ENCODE peak calls at places on chromosomes 5 and 9, in nine cellular contexts. One of them, this sample, is unnamed.

GRCh38 chr5:54109931-54110330 is 200.4 kb downstream of the ARL15 start:
- DNase-seq in kidney epithelial cell: no peak
- DNase-seq in suprapubic skin: no peak
- DNase-seq in EH: no peak
- DNase-seq in activated CD4-positive, alpha-beta T cell treated with anti-CD3 and anti-CD28 coated beads, Interleukin-2, amount 50 U/mL, for 4 hours: no peak
- DNase-seq in uterus: no peak
- DNase-seq in ovary: no peak
- DNase-seq in CD4-positive, alpha-beta T cell: no peak
- DNase-seq in Peyer's patch: no peak
- DNase-seq in this sample: no peak

GRCh38 chr9:130689937-130690700 is 3.5 kb upstream of the EXOSC2 start:
- DNase-seq in kidney epithelial cell: no peak
- DNase-seq in suprapubic skin: no peak
- DNase-seq in EH: peak; percentile 96
- DNase-seq in activated CD4-positive, alpha-beta T cell treated with anti-CD3 and anti-CD28 coated beads, Interleukin-2, amount 50 U/mL, for 4 hours: no peak
- DNase-seq in uterus: peak; percentile 75
- DNase-seq in ovary: peak; percentile 85
- DNase-seq in CD4-positive, alpha-beta T cell: no peak
- DNase-seq in Peyer's patch: peak; percentile 23
- DNase-seq in this sample: peak; percentile 95

GRCh38 chr5:139461698-139462097 is 845 bp downstream of the ECSCR start:
- DNase-seq in kidney epithelial cell: no peak
- DNase-seq in suprapubic skin: no peak
- DNase-seq in EH: peak; percentile 75
- DNase-seq in activated CD4-positive, alpha-beta T cell treated with anti-CD3 and anti-CD28 coated beads, Interleukin-2, amount 50 U/mL, for 4 hours: no peak
- DNase-seq in uterus: no peak
- DNase-seq in ovary: no peak
- DNase-seq in CD4-positive, alpha-beta T cell: no peak
- DNase-seq in Peyer's patch: no peak
- DNase-seq in this sample: no peak

GRCh38 chr5:138448481-138449398 is 9.9 kb downstream of the REEP2 start:
- DNase-seq in kidney epithelial cell: no peak
- DNase-seq in suprapubic skin: no peak
- DNase-seq in EH: peak; percentile 79
- DNase-seq in activated CD4-positive, alpha-beta T cell treated with anti-CD3 and anti-CD28 coated beads, Interleukin-2, amount 50 U/mL, for 4 hours: no peak
- DNase-seq in uterus: no peak
- DNase-seq in ovary: no peak
- DNase-seq in CD4-positive, alpha-beta T cell: no peak
- DNase-seq in Peyer's patch: no peak
- DNase-seq in this sample: no peak

GRCh38 chr9:31393240-31393639 is 991.2 kb upstream of the ACO1 start:
- DNase-seq in kidney epithelial cell: no peak
- DNase-seq in suprapubic skin: no peak
- DNase-seq in EH: no peak
- DNase-seq in activated CD4-positive, alpha-beta T cell treated with anti-CD3 and anti-CD28 coated beads, Interleukin-2, amount 50 U/mL, for 4 hours: no peak
- DNase-seq in uterus: no peak
- DNase-seq in ovary: no peak
- DNase-seq in CD4-positive, alpha-beta T cell: no peak
- DNase-seq in Peyer's patch: no peak
- DNase-seq in this sample: no peak

GRCh38 chr5:132832612-132833011 is 2.2 kb upstream of the SHROOM1 start:
- DNase-seq in kidney epithelial cell: no peak
- DNase-seq in suprapubic skin: no peak
- DNase-seq in EH: no peak
- DNase-seq in activated CD4-positive, alpha-beta T cell treated with anti-CD3 and anti-CD28 coated beads, Interleukin-2, amount 50 U/mL, for 4 hours: no peak
- DNase-seq in uterus: no peak
- DNase-seq in ovary: no peak
- DNase-seq in CD4-positive, alpha-beta T cell: no peak
- DNase-seq in Peyer's patch: no peak
- DNase-seq in this sample: no peak

GRCh38 chr5:33763435-33763834 is 128.4 kb downstream of the ADAMTS12 start:
- DNase-seq in kidney epithelial cell: no peak
- DNase-seq in suprapubic skin: no peak
- DNase-seq in EH: no peak
- DNase-seq in activated CD4-positive, alpha-beta T cell treated with anti-CD3 and anti-CD28 coated beads, Interleukin-2, amount 50 U/mL, for 4 hours: no peak
- DNase-seq in uterus: no peak
- DNase-seq in ovary: no peak
- DNase-seq in CD4-positive, alpha-beta T cell: no peak
- DNase-seq in Peyer's patch: no peak
- DNase-seq in this sample: no peak

GRCh38 chr5:149323235-149324205 is 21.8 kb upstream of the GRPEL2 start:
- DNase-seq in kidney epithelial cell: no peak
- DNase-seq in suprapubic skin: no peak
- DNase-seq in EH: no peak
- DNase-seq in activated CD4-positive, alpha-beta T cell treated with anti-CD3 and anti-CD28 coated beads, Interleukin-2, amount 50 U/mL, for 4 hours: no peak
- DNase-seq in uterus: no peak
- DNase-seq in ovary: no peak
- DNase-seq in CD4-positive, alpha-beta T cell: no peak
- DNase-seq in Peyer's patch: no peak
- DNase-seq in this sample: no peak

GRCh38 chr9:70701163-70701562 is 286.7 kb upstream of the KLF9 start:
- DNase-seq in kidney epithelial cell: no peak
- DNase-seq in suprapubic skin: no peak
- DNase-seq in EH: no peak
- DNase-seq in activated CD4-positive, alpha-beta T cell treated with anti-CD3 and anti-CD28 coated beads, Interleukin-2, amount 50 U/mL, for 4 hours: no peak
- DNase-seq in uterus: no peak
- DNase-seq in ovary: no peak
- DNase-seq in CD4-positive, alpha-beta T cell: no peak
- DNase-seq in Peyer's patch: no peak
- DNase-seq in this sample: no peak

GRCh38 chr9:110995511-110996340 is 42.5 kb downstream of the LPAR1 start:
- DNase-seq in kidney epithelial cell: no peak
- DNase-seq in suprapubic skin: no peak
- DNase-seq in EH: peak; percentile 64
- DNase-seq in activated CD4-positive, alpha-beta T cell treated with anti-CD3 and anti-CD28 coated beads, Interleukin-2, amount 50 U/mL, for 4 hours: no peak
- DNase-seq in uterus: no peak
- DNase-seq in ovary: no peak
- DNase-seq in CD4-positive, alpha-beta T cell: no peak
- DNase-seq in Peyer's patch: no peak
- DNase-seq in this sample: no peak

GRCh38 chr9:89254773-89255125 is 56.2 kb upstream of the CKS2 start:
- DNase-seq in kidney epithelial cell: no peak
- DNase-seq in suprapubic skin: no peak
- DNase-seq in EH: no peak
- DNase-seq in activated CD4-positive, alpha-beta T cell treated with anti-CD3 and anti-CD28 coated beads, Interleukin-2, amount 50 U/mL, for 4 hours: no peak
- DNase-seq in uterus: no peak
- DNase-seq in ovary: no peak
- DNase-seq in CD4-positive, alpha-beta T cell: no peak
- DNase-seq in Peyer's patch: no peak
- DNase-seq in this sample: no peak

GRCh38 chr9:117480251-117480650 is 65.4 kb upstream of the ASTN2 start:
- DNase-seq in kidney epithelial cell: no peak
- DNase-seq in suprapubic skin: no peak
- DNase-seq in EH: no peak
- DNase-seq in activated CD4-positive, alpha-beta T cell treated with anti-CD3 and anti-CD28 coated beads, Interleukin-2, amount 50 U/mL, for 4 hours: no peak
- DNase-seq in uterus: no peak
- DNase-seq in ovary: no peak
- DNase-seq in CD4-positive, alpha-beta T cell: no peak
- DNase-seq in Peyer's patch: no peak
- DNase-seq in this sample: no peak

GRCh38 chr5:155700333-155700732 is 626.6 kb upstream of the SGCD start:
- DNase-seq in kidney epithelial cell: no peak
- DNase-seq in suprapubic skin: no peak
- DNase-seq in EH: peak; percentile 2
- DNase-seq in activated CD4-positive, alpha-beta T cell treated with anti-CD3 and anti-CD28 coated beads, Interleukin-2, amount 50 U/mL, for 4 hours: no peak
- DNase-seq in uterus: no peak
- DNase-seq in ovary: no peak
- DNase-seq in CD4-positive, alpha-beta T cell: no peak
- DNase-seq in Peyer's patch: no peak
- DNase-seq in this sample: peak; percentile 21

GRCh38 chr5:148397968-148398595 is 14.3 kb downstream of the FBXO38 start:
- DNase-seq in kidney epithelial cell: no peak
- DNase-seq in suprapubic skin: no peak
- DNase-seq in EH: no peak
- DNase-seq in activated CD4-positive, alpha-beta T cell treated with anti-CD3 and anti-CD28 coated beads, Interleukin-2, amount 50 U/mL, for 4 hours: no peak
- DNase-seq in uterus: no peak
- DNase-seq in ovary: no peak
- DNase-seq in CD4-positive, alpha-beta T cell: no peak
- DNase-seq in Peyer's patch: no peak
- DNase-seq in this sample: no peak

GRCh38 chr5:32865475-32865874 is 154.4 kb downstream of the NPR3 start:
- DNase-seq in kidney epithelial cell: no peak
- DNase-seq in suprapubic skin: no peak
- DNase-seq in EH: peak; percentile 80
- DNase-seq in activated CD4-positive, alpha-beta T cell treated with anti-CD3 and anti-CD28 coated beads, Interleukin-2, amount 50 U/mL, for 4 hours: no peak
- DNase-seq in uterus: no peak
- DNase-seq in ovary: no peak
- DNase-seq in CD4-positive, alpha-beta T cell: no peak
- DNase-seq in Peyer's patch: no peak
- DNase-seq in this sample: no peak

GRCh38 chr5:123921193-123921592 is 409.2 kb downstream of the CSNK1G3 start:
- DNase-seq in kidney epithelial cell: no peak
- DNase-seq in suprapubic skin: no peak
- DNase-seq in EH: peak; percentile 33
- DNase-seq in activated CD4-positive, alpha-beta T cell treated with anti-CD3 and anti-CD28 coated beads, Interleukin-2, amount 50 U/mL, for 4 hours: no peak
- DNase-seq in uterus: no peak
- DNase-seq in ovary: no peak
- DNase-seq in CD4-positive, alpha-beta T cell: no peak
- DNase-seq in Peyer's patch: no peak
- DNase-seq in this sample: no peak

GRCh38 chr5:2904399-2904798 is 152.9 kb upstream of the IRX2 start:
- DNase-seq in kidney epithelial cell: no peak
- DNase-seq in suprapubic skin: peak; percentile 37
- DNase-seq in EH: no peak
- DNase-seq in activated CD4-positive, alpha-beta T cell treated with anti-CD3 and anti-CD28 coated beads, Interleukin-2, amount 50 U/mL, for 4 hours: no peak
- DNase-seq in uterus: no peak
- DNase-seq in ovary: no peak
- DNase-seq in CD4-positive, alpha-beta T cell: no peak
- DNase-seq in Peyer's patch: no peak
- DNase-seq in this sample: no peak

GRCh38 chr5:43099615-43100014 is 21.1 kb upstream of the ZNF131 start:
- DNase-seq in kidney epithelial cell: no peak
- DNase-seq in suprapubic skin: no peak
- DNase-seq in EH: no peak
- DNase-seq in activated CD4-positive, alpha-beta T cell treated with anti-CD3 and anti-CD28 coated beads, Interleukin-2, amount 50 U/mL, for 4 hours: no peak
- DNase-seq in uterus: no peak
- DNase-seq in ovary: no peak
- DNase-seq in CD4-positive, alpha-beta T cell: no peak
- DNase-seq in Peyer's patch: no peak
- DNase-seq in this sample: no peak

GRCh38 chr5:15993934-15994333 is 185.7 kb downstream of the MARCHF11 start:
- DNase-seq in kidney epithelial cell: no peak
- DNase-seq in suprapubic skin: no peak
- DNase-seq in EH: peak; percentile 38
- DNase-seq in activated CD4-positive, alpha-beta T cell treated with anti-CD3 and anti-CD28 coated beads, Interleukin-2, amount 50 U/mL, for 4 hours: no peak
- DNase-seq in uterus: no peak
- DNase-seq in ovary: no peak
- DNase-seq in CD4-positive, alpha-beta T cell: no peak
- DNase-seq in Peyer's patch: no peak
- DNase-seq in this sample: no peak

GRCh38 chr9:131562032-131562959 is 17.0 kb downstream of the PRRT1B start:
- DNase-seq in kidney epithelial cell: no peak
- DNase-seq in suprapubic skin: no peak
- DNase-seq in EH: peak; percentile 36
- DNase-seq in activated CD4-positive, alpha-beta T cell treated with anti-CD3 and anti-CD28 coated beads, Interleukin-2, amount 50 U/mL, for 4 hours: no peak
- DNase-seq in uterus: no peak
- DNase-seq in ovary: no peak
- DNase-seq in CD4-positive, alpha-beta T cell: no peak
- DNase-seq in Peyer's patch: no peak
- DNase-seq in this sample: no peak

GRCh38 chr5:9338796-9339195 is 207.1 kb downstream of the SEMA5A start:
- DNase-seq in kidney epithelial cell: no peak
- DNase-seq in suprapubic skin: no peak
- DNase-seq in EH: no peak
- DNase-seq in activated CD4-positive, alpha-beta T cell treated with anti-CD3 and anti-CD28 coated beads, Interleukin-2, amount 50 U/mL, for 4 hours: no peak
- DNase-seq in uterus: no peak
- DNase-seq in ovary: no peak
- DNase-seq in CD4-positive, alpha-beta T cell: no peak
- DNase-seq in Peyer's patch: no peak
- DNase-seq in this sample: no peak

GRCh38 chr5:181221792-181222629 is 1.1 kb upstream of the TRIM41 start:
- DNase-seq in kidney epithelial cell: peak; percentile 67
- DNase-seq in suprapubic skin: peak; percentile 96
- DNase-seq in EH: peak; percentile 97
- DNase-seq in activated CD4-positive, alpha-beta T cell treated with anti-CD3 and anti-CD28 coated beads, Interleukin-2, amount 50 U/mL, for 4 hours: peak; percentile 94
- DNase-seq in uterus: peak; percentile 98
- DNase-seq in ovary: peak; percentile 93
- DNase-seq in CD4-positive, alpha-beta T cell: peak; percentile 100
- DNase-seq in Peyer's patch: peak; percentile 98
- DNase-seq in this sample: peak; percentile 97

GRCh38 chr5:72206160-72206559 is 98.9 kb downstream of the MAP1B start:
- DNase-seq in kidney epithelial cell: no peak
- DNase-seq in suprapubic skin: no peak
- DNase-seq in EH: no peak
- DNase-seq in activated CD4-positive, alpha-beta T cell treated with anti-CD3 and anti-CD28 coated beads, Interleukin-2, amount 50 U/mL, for 4 hours: no peak
- DNase-seq in uterus: no peak
- DNase-seq in ovary: no peak
- DNase-seq in CD4-positive, alpha-beta T cell: no peak
- DNase-seq in Peyer's patch: no peak
- DNase-seq in this sample: no peak

GRCh38 chr9:112035166-112035816 is 138.7 kb downstream of the UGCG start:
- DNase-seq in kidney epithelial cell: no peak
- DNase-seq in suprapubic skin: no peak
- DNase-seq in EH: no peak
- DNase-seq in activated CD4-positive, alpha-beta T cell treated with anti-CD3 and anti-CD28 coated beads, Interleukin-2, amount 50 U/mL, for 4 hours: no peak
- DNase-seq in uterus: no peak
- DNase-seq in ovary: no peak
- DNase-seq in CD4-positive, alpha-beta T cell: no peak
- DNase-seq in Peyer's patch: no peak
- DNase-seq in this sample: no peak

GRCh38 chr5:107430077-107430625 is 240.6 kb downstream of the EFNA5 start:
- DNase-seq in kidney epithelial cell: no peak
- DNase-seq in suprapubic skin: no peak
- DNase-seq in EH: no peak
- DNase-seq in activated CD4-positive, alpha-beta T cell treated with anti-CD3 and anti-CD28 coated beads, Interleukin-2, amount 50 U/mL, for 4 hours: no peak
- DNase-seq in uterus: no peak
- DNase-seq in ovary: no peak
- DNase-seq in CD4-positive, alpha-beta T cell: no peak
- DNase-seq in Peyer's patch: no peak
- DNase-seq in this sample: no peak

GRCh38 chr5:125372694-125373621 is 626.5 kb upstream of the ZNF608 start:
- DNase-seq in kidney epithelial cell: peak; percentile 69
- DNase-seq in suprapubic skin: no peak
- DNase-seq in EH: peak; percentile 43
- DNase-seq in activated CD4-positive, alpha-beta T cell treated with anti-CD3 and anti-CD28 coated beads, Interleukin-2, amount 50 U/mL, for 4 hours: no peak
- DNase-seq in uterus: no peak
- DNase-seq in ovary: no peak
- DNase-seq in CD4-positive, alpha-beta T cell: no peak
- DNase-seq in Peyer's patch: no peak
- DNase-seq in this sample: no peak

GRCh38 chr9:121206516-121207370 is 5.1 kb upstream of the RAB14 start:
- DNase-seq in kidney epithelial cell: no peak
- DNase-seq in suprapubic skin: no peak
- DNase-seq in EH: peak; percentile 62
- DNase-seq in activated CD4-positive, alpha-beta T cell treated with anti-CD3 and anti-CD28 coated beads, Interleukin-2, amount 50 U/mL, for 4 hours: no peak
- DNase-seq in uterus: no peak
- DNase-seq in ovary: no peak
- DNase-seq in CD4-positive, alpha-beta T cell: no peak
- DNase-seq in Peyer's patch: no peak
- DNase-seq in this sample: no peak

GRCh38 chr5:56670916-56671315 is 144.4 kb upstream of the MAP3K1 start:
- DNase-seq in kidney epithelial cell: no peak
- DNase-seq in suprapubic skin: no peak
- DNase-seq in EH: peak; percentile 49
- DNase-seq in activated CD4-positive, alpha-beta T cell treated with anti-CD3 and anti-CD28 coated beads, Interleukin-2, amount 50 U/mL, for 4 hours: no peak
- DNase-seq in uterus: no peak
- DNase-seq in ovary: no peak
- DNase-seq in CD4-positive, alpha-beta T cell: no peak
- DNase-seq in Peyer's patch: no peak
- DNase-seq in this sample: no peak

GRCh38 chr9:85215936-85216335 is 525.8 kb downstream of the AGTPBP1 start:
- DNase-seq in kidney epithelial cell: no peak
- DNase-seq in suprapubic skin: no peak
- DNase-seq in EH: no peak
- DNase-seq in activated CD4-positive, alpha-beta T cell treated with anti-CD3 and anti-CD28 coated beads, Interleukin-2, amount 50 U/mL, for 4 hours: no peak
- DNase-seq in uterus: no peak
- DNase-seq in ovary: no peak
- DNase-seq in CD4-positive, alpha-beta T cell: no peak
- DNase-seq in Peyer's patch: no peak
- DNase-seq in this sample: no peak

GRCh38 chr5:53426517-53426839 is 54.0 kb upstream of the FST start:
- DNase-seq in kidney epithelial cell: no peak
- DNase-seq in suprapubic skin: no peak
- DNase-seq in EH: no peak
- DNase-seq in activated CD4-positive, alpha-beta T cell treated with anti-CD3 and anti-CD28 coated beads, Interleukin-2, amount 50 U/mL, for 4 hours: no peak
- DNase-seq in uterus: no peak
- DNase-seq in ovary: no peak
- DNase-seq in CD4-positive, alpha-beta T cell: no peak
- DNase-seq in Peyer's patch: no peak
- DNase-seq in this sample: no peak

GRCh38 chr9:128683340-128684064 is 5.5 kb upstream of the SET start:
- DNase-seq in kidney epithelial cell: no peak
- DNase-seq in suprapubic skin: peak; percentile 81
- DNase-seq in EH: peak; percentile 52
- DNase-seq in activated CD4-positive, alpha-beta T cell treated with anti-CD3 and anti-CD28 coated beads, Interleukin-2, amount 50 U/mL, for 4 hours: no peak
- DNase-seq in uterus: peak; percentile 36
- DNase-seq in ovary: peak; percentile 41
- DNase-seq in CD4-positive, alpha-beta T cell: no peak
- DNase-seq in Peyer's patch: peak; percentile 78
- DNase-seq in this sample: peak; percentile 41

This sample was measured in testis.